ENCODE peak calls at places on chromosomes 5 and 9, in five cellular contexts. P is brain microvascular endothelial cell, R is fibroblast of the aortic adventitia, S is gastrocnemius medialis, O is MM.1S. A is an unnamed sample.

GRCh38 chr9:18566125-18566524 is 92.2 kb downstream of the ADAMTSL1 start:
- DNase-seq in P (peak), R (peak), S (no peak), O (no peak), A (no peak)

GRCh38 chr9:130444565-130445221 is at the start of gene ASS1:
- DNase-seq in P (no peak), R (no peak), S (peak), O (peak), A (peak)

GRCh38 chr9:73680831-73681230 is 529.2 kb downstream of the ANXA1 start:
- DNase-seq in P (no peak), R (no peak), S (no peak), O (no peak), A (no peak)

GRCh38 chr9:88742483-88742882 is 207.5 kb downstream of the NXNL2 start:
- DNase-seq in P (peak), R (peak), S (no peak), O (no peak), A (no peak)

GRCh38 chr9:109166771-109167601 is at the start of gene FRRS1L:
- DNase-seq in P (no peak), R (no peak), S (no peak), O (no peak), A (no peak)

GRCh38 chr5:169861934-169862333 is 118.4 kb downstream of the INSYN2B start:
- DNase-seq in P (peak), R (peak), S (no peak), O (no peak), A (no peak)

GRCh38 chr5:143397302-143398052 is 6.0 kb downstream of the NR3C1 start:
- DNase-seq in P (no peak), R (peak), S (no peak), O (peak), A (no peak)

GRCh38 chr5:82164109-82164956 is 113.8 kb downstream of the RPS23 start:
- DNase-seq in P (peak), R (peak), S (no peak), O (no peak), A (no peak)

GRCh38 chr9:107935931-107936330 is 446.4 kb upstream of the KLF4 start:
- DNase-seq in P (no peak), R (no peak), S (no peak), O (no peak), A (no peak)

GRCh38 chr5:149837680-149838269 is 106.8 kb downstream of the PDE6A start:
- DNase-seq in P (peak), R (peak), S (no peak), O (no peak), A (no peak)

GRCh38 chr5:75363726-75364495 is 26.9 kb downstream of the HMGCR start:
- DNase-seq in P (no peak), R (peak), S (no peak), O (no peak), A (no peak)

GRCh38 chr5:83042507-83042906 is 34.7 kb downstream of the TMEM167A start:
- DNase-seq in P (no peak), R (no peak), S (no peak), O (no peak), A (no peak)

GRCh38 chr9:21761309-21761901 is 41.0 kb upstream of the MTAP start:
- DNase-seq in P (no peak), R (no peak), S (no peak), O (peak), A (no peak)

GRCh38 chr5:35172526-35172925 is 57.8 kb downstream of the PRLR start:
- DNase-seq in P (no peak), R (no peak), S (no peak), O (no peak), A (no peak)

GRCh38 chr5:64838803-64839202 is 70.1 kb downstream of the CWC27 start:
- DNase-seq in P (no peak), R (peak), S (no peak), O (no peak), A (no peak)

GRCh38 chr5:177404641-177405134 is 4.2 kb upstream of the PFN3 start:
- DNase-seq in P (no peak), R (no peak), S (no peak), O (no peak), A (no peak)

GRCh38 chr5:45793638-45794532 is 97.7 kb upstream of the HCN1 start:
- DNase-seq in P (no peak), R (no peak), S (no peak), O (peak), A (no peak)

GRCh38 chr5:140298183-140298601 is 4.7 kb downstream of the PFDN1 start:
- DNase-seq in P (peak), R (peak), S (no peak), O (no peak), A (no peak)

GRCh38 chr5:173242079-173242478 is 7.1 kb upstream of the NKX2-5 start:
- DNase-seq in P (no peak), R (no peak), S (no peak), O (no peak), A (peak)

GRCh38 chr5:167943353-167943752 is 348.1 kb upstream of the WWC1 start:
- DNase-seq in P (no peak), R (no peak), S (no peak), O (no peak), A (no peak)

GRCh38 chr9:122816163-122816867 is 12.1 kb downstream of the PDCL start:
- DNase-seq in P (peak), R (no peak), S (peak), O (no peak), A (peak)

GRCh38 chr5:10999714-11000113 is 238.7 kb upstream of the DAP start:
- DNase-seq in P (no peak), R (no peak), S (no peak), O (no peak), A (no peak)

GRCh38 chr5:129361441-129362025 is 98.6 kb upstream of the ADAMTS19 start:
- DNase-seq in P (no peak), R (peak), S (no peak), O (peak), A (no peak)

DNA sequence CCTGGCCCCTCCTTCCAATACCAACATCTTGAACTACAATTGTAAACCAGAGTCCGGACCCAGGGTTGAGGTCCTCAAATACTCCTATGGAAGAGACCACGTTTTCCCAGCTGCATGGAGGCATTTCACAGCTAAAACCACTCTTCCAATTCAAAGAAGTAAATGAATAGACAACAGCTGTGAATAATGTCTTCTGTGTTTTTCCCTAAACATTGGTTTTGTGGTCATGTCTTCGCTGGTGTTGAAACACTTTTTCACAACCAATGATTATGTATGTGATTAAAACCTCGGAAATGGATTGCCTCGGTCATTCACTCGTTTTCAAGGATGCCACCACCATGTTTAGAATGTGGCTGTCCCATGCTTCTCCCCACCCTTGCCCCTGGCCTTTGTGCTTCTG is 9.4 kb upstream of the TENT4A start:
- DNase-seq in P (no peak), R (no peak), S (no peak), O (no peak), A (no peak)
- H3K4me3 ChIP-seq in P (no peak), R (no peak), S (no peak), O (no peak), A (no peak)

GRCh38 chr9:28774433-28775029 is 1201.2 kb upstream of the C9orf72 start:
- DNase-seq in P (no peak), R (peak), S (no peak), O (peak), A (no peak)
- TF ChIP-seq CTCF in P (peak), R (peak), S (no peak), O (peak), A (no peak)

GRCh38 chr9:37030591-37030939 is 3.5 kb downstream of the PAX5 start:
- DNase-seq in P (no peak), R (no peak), S (no peak), O (no peak), A (no peak)

GRCh38 chr9:37032713-37033112 is 1.4 kb downstream of the PAX5 start:
- DNase-seq in P (no peak), R (no peak), S (no peak), O (no peak), A (no peak)

GRCh38 chr9:37031081-37031480 is 3.0 kb downstream of the PAX5 start:
- DNase-seq in P (no peak), R (no peak), S (no peak), O (no peak), A (no peak)

GRCh38 chr9:37033141-37033540 is 927 bp downstream of the PAX5 start:
- DNase-seq in P (no peak), R (no peak), S (no peak), O (no peak), A (no peak)

GRCh38 chr9:37031902-37032301 is 2.2 kb downstream of the PAX5 start:
- DNase-seq in P (no peak), R (no peak), S (no peak), O (no peak), A (peak)
- H3K4me3 ChIP-seq in P (no peak), R (no peak), S (no peak), O (no peak), A (no peak)

DNA sequence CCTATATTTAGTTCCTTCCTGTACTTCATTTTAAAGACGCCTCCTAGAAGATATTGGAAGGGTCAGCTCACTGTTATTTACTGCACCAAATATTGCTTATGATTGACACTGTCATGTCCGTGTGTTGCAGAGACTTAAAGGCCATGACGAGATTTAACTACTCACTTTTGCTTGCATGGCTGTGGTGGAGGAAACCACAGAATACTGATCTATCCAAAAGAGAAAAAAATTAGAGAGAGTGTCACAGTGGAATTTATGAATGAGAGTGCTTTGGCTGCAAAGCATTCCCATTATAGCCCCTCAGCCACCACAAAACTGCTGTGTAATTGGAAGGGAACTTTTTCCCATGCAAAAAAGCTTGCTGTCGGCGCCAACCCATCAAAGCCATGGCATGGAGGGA is 58.0 kb downstream of the EBF1 start:
- DNase-seq in P (peak), R (no peak), S (no peak), O (no peak), A (no peak)
- TF ChIP-seq CTCF in P (no peak), R (no peak), S (no peak), O (no peak), A (no peak)

DNA sequence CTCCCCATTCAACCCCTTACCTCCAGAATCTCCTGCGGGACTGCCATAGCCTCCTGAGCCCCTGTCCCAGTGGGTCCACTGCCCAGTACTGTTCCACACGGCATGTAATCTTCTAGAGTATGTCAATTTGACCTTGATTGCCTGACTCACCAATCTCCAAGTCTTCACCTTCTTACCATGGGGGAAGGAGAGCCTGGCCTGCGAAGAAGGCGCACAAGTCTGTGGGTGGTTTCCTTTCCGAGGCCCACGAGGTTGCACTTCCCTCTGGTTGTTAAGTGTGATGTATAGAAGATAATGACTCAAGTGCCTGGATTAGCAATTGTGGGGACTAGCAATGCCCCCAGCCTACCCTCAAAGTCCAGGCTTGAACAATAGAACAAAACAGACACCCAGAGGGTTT is 8.1 kb upstream of the TENT4A start:
- DNase-seq in P (no peak), R (no peak), S (no peak), O (no peak), A (no peak)
- H3K4me3 ChIP-seq in P (no peak), R (no peak), S (no peak), O (no peak), A (no peak)

DNA sequence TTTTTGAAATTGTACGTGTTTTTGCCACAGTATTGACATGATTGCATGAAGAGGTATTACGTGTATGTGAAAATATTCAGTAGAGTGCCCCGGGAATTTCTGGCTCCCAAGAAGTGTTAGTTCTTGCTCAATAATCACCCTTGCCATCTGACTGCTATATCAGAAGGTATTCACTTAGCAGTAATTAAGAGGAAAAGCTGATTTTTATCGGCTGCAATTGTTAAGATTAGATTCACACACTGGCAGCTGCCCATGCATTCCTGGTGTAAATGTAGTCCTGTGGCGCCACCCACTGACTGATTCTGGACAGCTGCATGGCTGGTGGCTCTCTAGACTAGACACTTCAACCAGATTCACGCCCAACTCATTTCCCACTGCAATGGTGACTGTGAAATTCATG is 440.0 kb upstream of the ADAMTS16 start:
- DNase-seq in P (peak), R (peak), S (no peak), O (peak), A (peak)
- TF ChIP-seq CTCF in P (peak), R (peak), S (no peak), O (peak), A (no peak)

GRCh38 chr5:163463063-163463435 is 2.6 kb downstream of the HMMR start:
- DNase-seq in P (no peak), R (no peak), S (no peak), O (no peak), A (no peak)
- H3K4me3 ChIP-seq in P (no peak), R (no peak), S (no peak), O (no peak), A (no peak)

A was measured in lower leg skin.